ENCODE peak calls at places on chromosomes 7 and 10, in four cellular contexts. One of them, this sample, is unnamed.

GRCh38 chr10:8246548-8246947 is 192.1 kb downstream of the GATA3 start:
- DNase-seq in WTC11: no peak
- DNase-seq in K562: no peak
- DNase-seq in H1: no peak
- DNase-seq in this sample: no peak

GRCh38 chr10:28801247-28801646 is 123.9 kb downstream of the BAMBI start:
- DNase-seq in WTC11: no peak
- DNase-seq in K562: no peak
- DNase-seq in H1: no peak
- DNase-seq in this sample: no peak

GRCh38 chr10:14603539-14604102 is 171.1 kb downstream of the FAM107B start:
- DNase-seq in WTC11: no peak
- DNase-seq in K562: no peak
- DNase-seq in H1: no peak
- DNase-seq in this sample: peak; percentile 76

GRCh38 chr10:16756561-16757221 is 60.5 kb downstream of the RSU1 start:
- DNase-seq in WTC11: no peak
- DNase-seq in K562: no peak
- DNase-seq in H1: no peak
- DNase-seq in this sample: no peak

GRCh38 chr10:58637372-58637771 is 124.7 kb downstream of the BICC1 start:
- DNase-seq in WTC11: no peak
- DNase-seq in K562: no peak
- DNase-seq in H1: no peak
- DNase-seq in this sample: no peak

GRCh38 chr10:100876575-100877158 is 36.1 kb upstream of the SLF2 start:
- DNase-seq in WTC11: no peak
- DNase-seq in K562: no peak
- DNase-seq in H1: no peak
- DNase-seq in this sample: no peak

GRCh38 chr7:22561356-22561755 is 61.4 kb upstream of the STEAP1B start:
- DNase-seq in WTC11: peak; percentile 76
- DNase-seq in K562: no peak
- DNase-seq in H1: peak; percentile 75
- DNase-seq in this sample: no peak

GRCh38 chr10:59405235-59405634 is 42.9 kb upstream of the FAM13C start:
- DNase-seq in WTC11: no peak
- DNase-seq in K562: no peak
- DNase-seq in H1: no peak
- DNase-seq in this sample: no peak

GRCh38 chr10:81847675-81848074 is 27.3 kb upstream of the NRG3 start:
- DNase-seq in WTC11: peak; percentile 25
- DNase-seq in K562: no peak
- DNase-seq in H1: no peak
- DNase-seq in this sample: no peak

DNA sequence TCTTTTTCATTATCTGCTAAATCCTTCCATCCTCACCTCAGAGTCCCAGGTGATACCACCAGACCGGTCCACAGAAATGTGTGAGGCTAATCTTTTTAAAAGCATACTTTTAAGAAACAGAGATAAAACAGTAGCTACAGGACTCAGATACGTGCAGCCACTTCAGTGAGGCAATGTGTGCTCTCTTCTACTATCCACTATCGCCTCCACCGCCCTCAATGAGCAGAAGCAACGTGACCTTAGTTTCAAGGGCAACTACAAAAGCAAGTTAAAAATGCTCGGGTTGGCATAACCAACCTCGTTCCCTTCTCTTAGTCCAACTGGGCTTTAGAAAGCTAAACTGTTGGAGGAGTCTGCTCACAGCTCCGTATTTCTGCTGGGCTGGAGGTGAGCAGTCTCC is 4.2 kb downstream of the FGFR2 start:
- DNase-seq in WTC11: no peak
- DNase-seq in K562: no peak
- DNase-seq in H1: no peak
- DNase-seq in this sample: no peak
- TF ChIP-seq TEAD4 in WTC11: no peak
- TF ChIP-seq TEAD4 in K562: no peak
- TF ChIP-seq TEAD4 in H1: no peak
- TF ChIP-seq TEAD4 in this sample: no peak

GRCh38 chr7:93147358-93147757 is 827 bp downstream of the SAMD9L start:
- DNase-seq in WTC11: no peak
- DNase-seq in K562: no peak
- DNase-seq in H1: no peak
- DNase-seq in this sample: no peak
- TF ChIP-seq TEAD4 in WTC11: no peak
- TF ChIP-seq TEAD4 in K562: no peak
- TF ChIP-seq TEAD4 in H1: no peak
- TF ChIP-seq TEAD4 in this sample: no peak

DNA sequence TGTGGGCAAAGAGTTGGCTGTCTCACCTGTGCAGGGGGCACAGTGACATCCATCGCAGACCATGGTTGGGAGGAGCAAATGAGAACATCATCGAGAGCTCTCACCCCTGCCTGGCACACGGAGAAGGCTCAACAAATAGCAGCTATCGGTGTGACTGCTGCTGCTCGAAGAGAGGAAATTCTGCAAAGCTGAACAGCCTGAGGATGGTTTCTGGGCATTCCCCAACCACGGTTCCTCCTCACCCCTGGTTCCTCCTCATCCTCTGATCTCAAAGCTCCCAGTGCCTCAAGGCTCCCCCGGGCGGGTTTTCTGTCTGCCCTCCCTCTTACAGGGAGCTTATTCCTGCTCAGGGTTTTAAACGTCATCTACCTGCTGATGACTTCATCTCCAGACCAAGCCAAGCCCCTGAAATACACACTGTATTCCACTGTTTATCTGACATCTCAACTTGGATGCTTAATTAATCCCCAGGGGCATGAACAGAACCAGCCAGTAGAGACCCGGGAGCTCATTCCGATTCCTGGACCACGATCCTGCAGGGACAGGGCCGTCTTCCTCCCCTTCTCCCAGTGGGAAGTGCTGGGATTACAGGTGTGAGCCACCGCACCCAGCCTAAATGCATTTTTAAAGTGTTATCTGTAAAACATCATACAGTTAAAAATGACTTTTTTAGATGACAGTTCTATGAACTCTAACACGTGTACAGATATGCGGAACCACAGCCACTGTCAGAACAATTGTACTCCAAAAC is 19.5 kb upstream of the NOM1 start:
- DNase-seq in WTC11: no peak
- DNase-seq in K562: no peak
- DNase-seq in H1: no peak
- DNase-seq in this sample: no peak
- TF ChIP-seq TEAD4 in WTC11: no peak
- TF ChIP-seq TEAD4 in K562: no peak
- TF ChIP-seq TEAD4 in H1: no peak
- TF ChIP-seq TEAD4 in this sample: no peak

GRCh38 chr10:101993836-101994235 is 62.1 kb downstream of the ARMH3 start:
- DNase-seq in WTC11: no peak
- DNase-seq in K562: no peak
- DNase-seq in H1: no peak
- DNase-seq in this sample: no peak

GRCh38 chr10:101997803-101998202 is 58.2 kb downstream of the ARMH3 start:
- DNase-seq in WTC11: no peak
- DNase-seq in K562: no peak
- DNase-seq in H1: no peak
- DNase-seq in this sample: no peak

GRCh38 chr10:102001435-102002068 is 54.4 kb downstream of the ARMH3 start:
- DNase-seq in WTC11: no peak
- DNase-seq in K562: no peak
- DNase-seq in H1: no peak
- DNase-seq in this sample: no peak

DNA sequence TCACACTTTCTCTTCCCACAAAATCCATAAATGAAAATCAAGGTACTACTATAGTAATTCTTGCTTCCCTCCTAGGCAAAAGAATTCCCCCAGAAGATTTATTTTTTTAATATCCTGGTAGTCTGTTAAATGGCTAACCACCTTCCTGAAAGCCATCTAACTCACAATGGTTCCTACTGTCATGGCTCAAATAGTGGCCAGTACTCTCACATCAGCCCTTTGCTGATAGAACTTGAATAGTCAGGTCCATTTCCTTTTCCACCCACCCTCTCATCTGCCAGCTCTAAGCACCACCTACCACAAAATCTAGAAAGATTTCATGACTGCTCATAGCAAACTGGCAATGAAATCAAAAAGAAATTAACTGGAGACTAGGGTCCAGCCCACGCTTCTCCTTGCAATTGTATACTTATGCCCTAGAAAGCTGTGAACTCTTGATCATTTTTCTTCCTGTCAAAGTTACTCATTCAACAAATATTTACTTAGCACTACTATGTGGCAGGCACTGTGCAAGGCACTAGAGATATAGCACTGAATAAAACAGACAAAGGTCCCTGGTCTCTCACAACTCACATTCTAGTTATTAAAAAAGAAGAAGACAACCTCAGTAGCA is 60.4 kb downstream of the ARMH3 start:
- DNase-seq in WTC11: no peak
- DNase-seq in K562: no peak
- DNase-seq in H1: no peak
- DNase-seq in this sample: no peak
- TF ChIP-seq TEAD4 in WTC11: no peak
- TF ChIP-seq TEAD4 in K562: no peak
- TF ChIP-seq TEAD4 in H1: no peak
- TF ChIP-seq TEAD4 in this sample: no peak

DNA sequence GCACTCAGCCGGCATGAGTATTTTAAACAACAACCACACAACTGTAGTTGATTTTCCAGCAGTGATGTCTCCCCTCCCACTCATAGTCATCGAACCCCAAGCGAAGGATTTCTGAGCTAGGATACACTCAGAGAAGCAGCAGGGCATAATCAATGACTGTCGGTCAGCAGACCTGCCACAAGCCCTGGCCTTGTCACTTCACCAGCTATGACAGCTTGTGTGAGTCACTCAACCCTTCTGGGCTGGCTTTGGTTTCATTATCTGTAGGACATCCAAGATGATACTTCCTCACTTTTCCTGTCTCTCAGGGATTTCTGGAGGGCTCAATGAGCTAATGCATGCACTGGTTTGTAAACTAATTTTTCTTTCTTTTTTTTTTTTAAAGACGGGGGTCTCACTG is 22.0 kb upstream of the UBE3C start:
- DNase-seq in WTC11: no peak
- DNase-seq in K562: no peak
- DNase-seq in H1: no peak
- DNase-seq in this sample: no peak
- TF ChIP-seq TEAD4 in WTC11: no peak
- TF ChIP-seq TEAD4 in K562: no peak
- TF ChIP-seq TEAD4 in H1: no peak
- TF ChIP-seq TEAD4 in this sample: no peak